ENCODE peak calls at places on chromosomes 3 and 15, in five cellular contexts. W is NB4; I is AG04450; O is heart right ventricle; X is activated CD4-positive, alpha-beta T cell treated with anti-CD3 and anti-CD28 coated beads for 4 hours. J is an unnamed sample.

GRCh38 chr15:70096215-70096974 is 1.3 kb downstream of the TLE3 start:
- DNase-seq in W (peak), I (no peak), O (peak), X (peak), J (no peak)

GRCh38 chr15:41860049-41860828 is 21.6 kb downstream of the PLA2G4B start:
- DNase-seq in W (peak), I (no peak), O (no peak), X (no peak), J (no peak)

GRCh38 chr3:130699765-130700164 is 46.9 kb downstream of the PIK3R4 start:
- DNase-seq in W (peak), I (no peak), O (no peak), X (no peak), J (no peak)

GRCh38 chr3:43207628-43208085 is 78.7 kb upstream of the SNRK start:
- DNase-seq in W (no peak), I (no peak), O (no peak), X (no peak), J (no peak)

GRCh38 chr15:52369455-52369854 is 73.9 kb upstream of the MYO5C start:
- DNase-seq in W (no peak), I (no peak), O (no peak), X (no peak), J (no peak)

GRCh38 chr3:197082871-197083270 is 53.3 kb upstream of the MELTF start:
- DNase-seq in W (no peak), I (no peak), O (no peak), X (no peak), J (no peak)

GRCh38 chr15:66008920-66009572 is 139.8 kb downstream of the RAB11A start:
- DNase-seq in W (peak), I (no peak), O (no peak), X (no peak), J (no peak)

GRCh38 chr3:174769171-174769570 is 90.0 kb upstream of the NAALADL2 start:
- DNase-seq in W (no peak), I (no peak), O (no peak), X (no peak), J (no peak)

GRCh38 chr3:100335137-100335833 is 728 bp downstream of the NIT2 start:
- DNase-seq in W (peak), I (no peak), O (no peak), X (no peak), J (peak)

GRCh38 chr15:60370105-60370803 is 27.5 kb downstream of the ANXA2 start:
- DNase-seq in W (no peak), I (no peak), O (no peak), X (no peak), J (no peak)

GRCh38 chr15:67372563-67372962 is 118.0 kb downstream of the IQCH start:
- DNase-seq in W (no peak), I (no peak), O (no peak), X (no peak), J (no peak)

GRCh38 chr3:17070560-17070959 is 185.8 kb downstream of the PLCL2 start:
- DNase-seq in W (no peak), I (no peak), O (peak), X (no peak), J (peak)

GRCh38 chr3:37861540-37862051 is at the start of gene CTDSPL:
- DNase-seq in W (peak), I (no peak), O (peak), X (no peak), J (no peak)

GRCh38 chr3:62249855-62250543 is 123.4 kb downstream of the FEZF2 start:
- DNase-seq in W (no peak), I (no peak), O (no peak), X (no peak), J (no peak)

GRCh38 chr15:61996056-61996635 is 64.1 kb downstream of the VPS13C start:
- DNase-seq in W (no peak), I (no peak), O (no peak), X (no peak), J (no peak)

GRCh38 chr3:194604837-194605236 is 28.4 kb downstream of the TMEM44 start:
- DNase-seq in W (no peak), I (no peak), O (no peak), X (no peak), J (no peak)

GRCh38 chr3:137121704-137122314 is 164.0 kb downstream of the IL20RB start:
- DNase-seq in W (peak), I (peak), O (no peak), X (no peak), J (peak)

GRCh38 chr15:75732809-75733451 is 20.3 kb upstream of the CSPG4 start:
- DNase-seq in W (peak), I (no peak), O (peak), X (peak), J (peak)

GRCh38 chr15:69758810-69759410 is 306.3 kb downstream of the RPLP1 start:
- DNase-seq in W (peak), I (no peak), O (no peak), X (peak), J (peak)

GRCh38 chr15:60326824-60327654 is 70.7 kb downstream of the ANXA2 start:
- DNase-seq in W (peak), I (peak), O (no peak), X (peak), J (no peak)

GRCh38 chr3:66041116-66041515 is 2.4 kb upstream of the MAGI1 start:
- DNase-seq in W (no peak), I (no peak), O (no peak), X (no peak), J (no peak)

GRCh38 chr15:83365370-83365938 is 81.0 kb upstream of the BNC1 start:
- DNase-seq in W (peak), I (no peak), O (no peak), X (no peak), J (no peak)

GRCh38 chr3:58063424-58063823 is 55.2 kb downstream of the FLNB start:
- DNase-seq in W (peak), I (no peak), O (no peak), X (no peak), J (no peak)

GRCh38 chr3:114498779-114499370 is 205.0 kb downstream of the TIGIT start:
- DNase-seq in W (peak), I (no peak), O (no peak), X (no peak), J (peak)

GRCh38 chr3:111084911-111085310 is 13.3 kb downstream of the NECTIN3 start:
- DNase-seq in W (no peak), I (no peak), O (no peak), X (no peak), J (no peak)

GRCh38 chr3:197167546-197167945 is 130.9 kb downstream of the DLG1 start:
- DNase-seq in W (no peak), I (no peak), O (no peak), X (no peak), J (no peak)

GRCh38 chr15:39596358-39597051 is 15.6 kb downstream of the THBS1 start:
- DNase-seq in W (no peak), I (no peak), O (no peak), X (no peak), J (peak)

GRCh38 chr3:171772427-171773056 is 37.7 kb downstream of the PLD1 start:
- DNase-seq in W (peak), I (no peak), O (peak), X (peak), J (peak)

GRCh38 chr15:29942144-29942543 is 119.9 kb upstream of the TJP1 start:
- DNase-seq in W (peak), I (no peak), O (no peak), X (no peak), J (no peak)

GRCh38 chr3:65200312-65200711 is 512.5 kb upstream of the ADAMTS9 start:
- DNase-seq in W (no peak), I (no peak), O (no peak), X (no peak), J (no peak)

GRCh38 chr3:185647880-185648210 is 61.8 kb downstream of the SENP2 start:
- DNase-seq in W (no peak), I (no peak), O (no peak), X (no peak), J (no peak)

GRCh38 chr3:48180021-48180420 is 8.2 kb downstream of the CDC25A start:
- DNase-seq in W (no peak), I (no peak), O (no peak), X (no peak), J (no peak)

GRCh38 chr3:129561619-129562248 is 18.8 kb downstream of the H1-8 start:
- DNase-seq in W (no peak), I (no peak), O (no peak), X (no peak), J (no peak)

GRCh38 chr3:119643528-119643927 is 16.9 kb downstream of the POPDC2 start:
- DNase-seq in W (no peak), I (no peak), O (no peak), X (no peak), J (no peak)